ENCODE peak calls at places on chromosomes 16 and 17, in four cellular contexts. J is heart right ventricle, R is cardiac muscle cell, C is uterus. B is an unnamed sample.

GRCh38 chr17:6574689-6575595 is 18.6 kb upstream of the PITPNM3 start:
- DNase-seq in J (peak; percentile 28), C (no peak), R (peak; percentile 57), B (no peak)

GRCh38 chr17:68759343-68760140 is 158.4 kb upstream of the FAM20A start:
- DNase-seq in C (peak; percentile 92), R (peak; percentile 89), J (peak; percentile 81), B (peak; percentile 86)

GRCh38 chr17:57524790-57525543 is 220.1 kb downstream of the CCDC182 start:
- DNase-seq in C (no peak), J (no peak), R (no peak), B (no peak)

GRCh38 chr17:66344473-66344872 is 42.1 kb downstream of the PRKCA start:
- DNase-seq in C (no peak), J (no peak), R (no peak), B (no peak)

GRCh38 chr16:46800494-46800893 is 30.5 kb downstream of the C16orf87 start:
- DNase-seq in C (no peak), R (no peak), J (no peak), B (no peak)

GRCh38 chr17:47699536-47699840 is 5.5 kb downstream of the TBKBP1 start:
- DNase-seq in J (no peak), R (no peak), C (no peak), B (no peak)

GRCh38 chr17:45740553-45741330 is 43.4 kb upstream of the CRHR1 start:
- DNase-seq in R (peak; percentile 66), C (peak; percentile 21), J (no peak), B (peak; percentile 67)

GRCh38 chr16:53829186-53829747 is 125.3 kb downstream of the FTO start:
- DNase-seq in R (no peak), J (no peak), C (no peak), B (no peak)

GRCh38 chr16:66486773-66487579 is 59.9 kb downstream of the BEAN1 start:
- DNase-seq in C (peak; percentile 20), J (no peak), R (no peak), B (no peak)

GRCh38 chr17:63250830-63251229 is 195.3 kb downstream of the CYB561 start:
- DNase-seq in R (no peak), J (no peak), C (no peak), B (no peak)

GRCh38 chr17:77961741-77962140 is 3.2 kb downstream of the TNRC6C start:
- DNase-seq in C (no peak), R (no peak), J (no peak), B (no peak)

GRCh38 chr17:17971431-17972125 is 622 bp downstream of the TOM1L2 start:
- DNase-seq in C (peak; percentile 26), R (peak; percentile 45), J (peak; percentile 60), B (peak; percentile 83)

GRCh38 chr17:6239237-6239798 is 169.1 kb downstream of the WSCD1 start:
- DNase-seq in C (no peak), R (no peak), J (no peak), B (no peak)

GRCh38 chr17:16027708-16028584 is 28.3 kb downstream of the TTC19 start:
- DNase-seq in J (no peak), C (no peak), R (no peak), B (no peak)

GRCh38 chr16:10180771-10181163 is 1.5 kb downstream of the GRIN2A start:
- DNase-seq in C (peak; percentile 33), J (peak; percentile 17), R (peak; percentile 85), B (no peak)

GRCh38 chr17:37833237-37833859 is 88.5 kb upstream of the HNF1B start:
- DNase-seq in C (no peak), R (no peak), J (no peak), B (no peak)

GRCh38 chr16:85422374-85423185 is 190.5 kb upstream of the GSE1 start:
- DNase-seq in J (no peak), R (peak; percentile 40), C (no peak), B (peak; percentile 48)

GRCh38 chr16:49800876-49801275 is 55.0 kb downstream of the ZNF423 start:
- DNase-seq in C (no peak), J (no peak), R (no peak), B (no peak)

GRCh38 chr16:11160676-11161115 is 95.3 kb downstream of the SOCS1 start:
- DNase-seq in R (no peak), C (no peak), J (no peak), B (no peak)

GRCh38 chr16:57606847-57607501 is 21.5 kb upstream of the ADGRG1 start:
- DNase-seq in J (no peak), R (no peak), C (no peak), B (no peak)

GRCh38 chr17:17152385-17152784 is 53.7 kb downstream of the PLD6 start:
- DNase-seq in J (peak; percentile 74), R (no peak), C (no peak), B (peak; percentile 70)

GRCh38 chr16:3963203-3963602 is 82.7 kb upstream of the CREBBP start:
- DNase-seq in C (no peak), R (no peak), J (no peak), B (no peak)

GRCh38 chr16:17370233-17371013 is 100.3 kb downstream of the XYLT1 start:
- DNase-seq in J (no peak), C (no peak), R (no peak), B (no peak)

GRCh38 chr16:85431431-85432124 is 181.5 kb upstream of the GSE1 start:
- DNase-seq in C (no peak), R (no peak), J (no peak), B (peak; percentile 47)

GRCh38 chr17:74340470-74341023 is 14.5 kb downstream of the KIF19 start:
- DNase-seq in C (no peak), R (no peak), J (no peak), B (no peak)

GRCh38 chr17:8477653-8478441 is 42.2 kb downstream of the NDEL1 start:
- DNase-seq in J (no peak), R (no peak), C (no peak), B (no peak)

GRCh38 chr17:17469358-17469757 is 7.4 kb upstream of the MED9 start:
- DNase-seq in C (no peak), J (no peak), R (no peak), B (no peak)

GRCh38 chr17:75827291-75828050 is 16.7 kb downstream of the UNC13D start:
- DNase-seq in J (peak; percentile 79), C (peak; percentile 82), R (peak; percentile 69), B (peak; percentile 80)

GRCh38 chr16:89370081-89370511 is 120.3 kb downstream of the ANKRD11 start:
- DNase-seq in J (no peak), C (no peak), R (no peak), B (no peak)

GRCh38 chr17:57810740-57811632 is 38.9 kb downstream of the MRPS23 start:
- DNase-seq in J (peak; percentile 69), C (peak; percentile 52), R (no peak), B (peak; percentile 44)

GRCh38 chr17:79952265-79952877 is 83.3 kb downstream of the TBC1D16 start:
- DNase-seq in R (no peak), C (peak; percentile 15), J (no peak), B (no peak)

GRCh38 chr16:58127634-58128033 is 1.5 kb downstream of the CFAP20 start:
- DNase-seq in C (no peak), R (no peak), J (no peak), B (no peak)

GRCh38 chr16:3042376-3042775 is 4.0 kb upstream of the MMP25 start:
- DNase-seq in C (no peak), J (no peak), R (no peak), B (no peak)

DNA sequence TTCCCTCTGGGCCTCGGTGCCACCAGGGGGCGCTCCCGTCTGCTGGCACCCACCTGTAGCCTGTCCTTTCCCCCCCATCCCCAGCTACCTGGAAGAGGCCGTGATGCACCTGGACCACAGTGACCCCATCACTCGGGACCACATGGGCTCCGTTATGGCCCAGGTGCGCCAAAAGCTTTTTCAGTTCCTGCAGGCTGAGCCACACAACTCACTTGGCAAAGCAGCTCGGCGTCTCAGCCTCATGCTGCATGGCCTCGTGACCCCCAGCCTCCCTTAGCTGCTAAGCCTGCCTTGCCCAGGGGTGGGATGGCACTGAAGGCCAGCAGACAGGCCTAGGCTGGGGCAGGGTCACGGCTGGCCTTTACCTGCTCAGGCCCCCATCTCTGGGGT is 818 bp upstream of the NRN1L start:
- DNase-seq in J (peak; percentile 70), C (peak; percentile 48), R (peak; percentile 70), B (peak; percentile 80)
- H3K36me3 ChIP-seq in J (peaks cover 80% of the 10 kb centered on the region), C (no peaks in the 10 kb centered on the region), R (peaks cover 26% of the 10 kb centered on the region), B (peaks cover 70% of the 10 kb centered on the region)

DNA sequence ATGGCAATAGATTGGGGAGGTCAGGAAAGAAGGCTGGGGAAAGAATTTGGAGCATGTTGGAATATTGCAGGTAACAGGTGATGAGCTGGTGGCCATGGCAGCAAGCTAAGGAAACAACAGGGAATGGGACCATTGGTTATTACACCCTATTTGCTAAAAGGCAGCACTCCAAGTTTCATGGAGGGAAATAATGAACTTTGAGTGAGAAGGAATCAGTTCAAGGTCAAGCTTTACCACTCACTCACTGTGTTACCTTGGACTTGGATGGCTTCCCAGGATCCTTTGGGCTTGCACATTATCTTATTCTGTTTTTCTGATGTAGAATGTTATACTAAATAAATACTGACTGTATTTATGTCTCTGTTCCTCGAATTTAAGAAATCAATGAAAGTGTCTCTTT is 792.8 kb upstream of the CDH8 start:
- DNase-seq in J (no peak), R (no peak), C (no peak), B (no peak)
- H3K9me3 ChIP-seq in J (no peaks in the 10 kb centered on the region), R (no peaks in the 10 kb centered on the region), C (no peaks in the 10 kb centered on the region), B (no peaks in the 10 kb centered on the region)

GRCh38 chr17:1391577-1391976 is 8.4 kb downstream of the YWHAE start:
- DNase-seq in J (no peak), C (no peak), R (no peak), B (peak; percentile 29)
- H3K36me3 ChIP-seq in J (peaks cover 16% of the 10 kb centered on the region), C (no peaks in the 10 kb centered on the region), R (no peaks in the 10 kb centered on the region), B (peaks cover 3% of the 10 kb centered on the region)

GRCh38 chr17:40926341-40926740 is 11.1 kb downstream of the KRT23 start:
- DNase-seq in J (no peak), R (no peak), C (no peak), B (no peak)
- H3K9me3 ChIP-seq in J (no peaks in the 10 kb centered on the region), R (no peaks in the 10 kb centered on the region), C (no peaks in the 10 kb centered on the region), B (no peaks in the 10 kb centered on the region)

GRCh38 chr16:69116911-69117310 is 11.5 kb downstream of the HAS3 start:
- DNase-seq in C (no peak), J (no peak), R (no peak), B (no peak)

GRCh38 chr16:69119536-69119935 is 12.9 kb downstream of the CHTF8 start:
- DNase-seq in R (no peak), C (no peak), J (no peak), B (no peak)

GRCh38 chr16:69120096-69120664 is 12.2 kb downstream of the CHTF8 start:
- DNase-seq in C (no peak), R (no peak), J (no peak), B (no peak)

GRCh38 chr16:69118994-69119393 is 13.4 kb downstream of the CHTF8 start:
- DNase-seq in R (no peak), J (no peak), C (no peak), B (no peak)

DNA sequence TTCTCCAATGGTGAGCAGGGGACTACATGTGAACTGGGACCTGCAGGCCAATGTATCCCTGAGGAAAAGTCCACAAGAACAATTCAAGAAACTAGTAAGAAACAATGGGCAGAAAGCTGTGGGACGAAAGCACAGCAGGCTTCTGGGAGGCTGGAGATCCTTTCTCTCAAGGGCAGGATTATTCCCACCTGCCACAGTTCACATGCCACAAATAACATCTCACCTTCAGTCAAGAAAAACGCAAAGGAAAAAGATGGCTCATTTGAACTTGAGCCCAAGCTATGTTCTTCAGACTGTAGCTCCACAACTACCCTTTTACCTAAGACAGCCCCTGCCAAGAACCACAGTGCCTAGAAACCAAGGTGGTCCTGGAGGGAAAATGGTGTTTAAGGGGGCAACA is 13.0 kb downstream of the HAS3 start:
- DNase-seq in R (no peak), J (no peak), C (no peak), B (no peak)
- H3K36me3 ChIP-seq in R (peaks cover 12% of the 10 kb centered on the region), J (peaks cover 69% of the 10 kb centered on the region), C (no peaks in the 10 kb centered on the region), B (no peaks in the 10 kb centered on the region)

B was measured in psoas muscle.